ENCODE peak calls at places on chromosomes 4 and X, in ten cellular contexts. S, V, J, T, C, O, N, I, D and Z are unnamed samples.

GRCh38 chrX:13717697-13718483 is 16.5 kb downstream of the TRAPPC2 start:
- DNase-seq in S (peak; percentile 69), V (no peak), J (no peak), T (no peak), C (no peak), O (no peak), N (no peak), I (peak; percentile 76), D (no peak), Z (no peak)

GRCh38 chrX:74300869-74301268 is 3.1 kb upstream of the ZCCHC13 start:
- DNase-seq in S (no peak), V (no peak), J (no peak), T (no peak), C (no peak), O (no peak), N (no peak), I (no peak), D (no peak), Z (no peak)

GRCh38 chr4:128573781-128574508 is 235.6 kb upstream of the JADE1 start:
- DNase-seq in S (peak; percentile 87), V (no peak), J (peak; percentile 35), T (no peak), C (no peak), O (no peak), N (no peak), I (peak; percentile 79), D (no peak), Z (no peak)

GRCh38 chr4:80196259-80197131 is 808 bp upstream of the PRDM8 start:
- DNase-seq in S (no peak), V (no peak), J (peak; percentile 86), T (no peak), C (peak; percentile 24), O (no peak), N (no peak), I (no peak), D (no peak), Z (no peak)

GRCh38 chr4:68416591-68416990 is 30.7 kb upstream of the TMPRSS11E start:
- DNase-seq in S (no peak), V (no peak), J (no peak), T (no peak), C (no peak), O (no peak), N (no peak), I (no peak), D (no peak), Z (no peak)

GRCh38 chrX:46547857-46548256 is 2.6 kb upstream of the ZNF674 start:
- DNase-seq in S (peak; percentile 70), V (no peak), J (no peak), T (no peak), C (no peak), O (no peak), N (no peak), I (peak; percentile 78), D (no peak), Z (no peak)

GRCh38 chr4:18815779-18816173 is 794.2 kb upstream of the LCORL start:
- DNase-seq in S (no peak), V (no peak), J (no peak), T (no peak), C (no peak), O (no peak), N (no peak), I (peak; percentile 0), D (no peak), Z (no peak)

GRCh38 chr4:31045724-31046318 is 325.7 kb downstream of the PCDH7 start:
- DNase-seq in S (peak; percentile 45), V (no peak), J (peak; percentile 65), T (no peak), C (peak; percentile 4), O (peak; percentile 3), N (peak; percentile 56), I (peak; percentile 32), D (no peak), Z (no peak)

GRCh38 chr4:88158360-88159136 is at the start of gene ABCG2:
- DNase-seq in S (peak; percentile 44), V (peak; percentile 30), J (peak; percentile 85), T (peak; percentile 12), C (peak; percentile 31), O (peak; percentile 64), N (no peak), I (peak; percentile 59), D (no peak), Z (peak; percentile 24)

DNA sequence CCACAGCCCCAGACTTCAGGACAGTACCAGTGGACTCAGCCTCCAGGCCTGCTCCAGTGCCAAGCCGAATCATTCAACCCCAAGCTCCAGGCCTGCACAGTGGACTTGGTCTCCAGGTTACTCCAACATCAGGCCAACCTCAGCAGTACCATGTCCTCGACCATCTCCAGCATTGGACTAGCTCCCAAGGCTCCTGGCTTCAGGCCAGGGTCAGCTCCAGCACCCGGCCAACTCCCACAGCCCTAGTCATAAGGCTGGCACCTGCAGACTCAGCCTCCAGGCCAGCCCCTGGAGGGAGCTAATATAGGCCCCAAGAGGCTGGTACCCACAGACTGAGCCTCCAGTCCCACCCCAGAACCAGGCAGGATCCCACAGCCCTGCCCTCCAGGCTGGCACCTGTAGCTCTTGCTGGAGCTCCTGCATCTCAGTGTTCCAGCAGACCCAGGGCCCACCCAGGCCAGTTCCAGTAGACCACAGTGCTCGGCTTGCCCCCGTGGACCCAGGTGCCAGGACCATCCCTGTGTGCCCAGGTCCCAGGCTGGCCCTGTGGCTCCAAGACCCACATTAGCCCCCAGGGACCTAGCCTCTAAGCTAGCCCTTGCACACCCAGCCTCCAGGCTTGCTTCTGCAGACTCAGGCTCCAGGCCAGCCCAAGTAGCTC is 25.6 kb downstream of the ZMAT1 start:
- DNase-seq in S (no peak), V (no peak), J (no peak), T (no peak), C (no peak), O (no peak), N (no peak), I (no peak), D (no peak), Z (no peak)
- TF ChIP-seq CTCF in S (no peak), V (no peak), J (no peak), T (no peak), C (no peak), O (no peak), N (no peak), I (no peak), D (no peak), Z (no peak)

GRCh38 chr4:152937280-152937534 is 1.1 kb downstream of the FHDC1 start:
- DNase-seq in S (no peak), V (no peak), J (no peak), T (no peak), C (no peak), O (no peak), N (no peak), I (no peak), D (no peak), Z (peak; percentile 24)

GRCh38 chr4:152936446-152937279 is 540 bp downstream of the FHDC1 start:
- DNase-seq in S (no peak), V (peak; percentile 30), J (peak; percentile 91), T (no peak), C (peak; percentile 35), O (peak; percentile 59), N (peak; percentile 57), I (peak; percentile 21), D (no peak), Z (peak; percentile 41)

GRCh38 chr4:152937535-152938236 is 1.6 kb downstream of the FHDC1 start:
- DNase-seq in S (peak; percentile 35), V (peak; percentile 25), J (peak; percentile 43), T (no peak), C (peak; percentile 36), O (peak; percentile 57), N (peak; percentile 45), I (peak; percentile 40), D (no peak), Z (no peak)

GRCh38 chr4:152935138-152935537 is 985 bp upstream of the FHDC1 start:
- DNase-seq in S (no peak), V (no peak), J (peak; percentile 86), T (no peak), C (no peak), O (peak; percentile 25), N (peak; percentile 62), I (no peak), D (no peak), Z (peak; percentile 34)

GRCh38 chr4:152935661-152936445 is at the start of gene FHDC1:
- DNase-seq in S (no peak), V (peak; percentile 33), J (peak; percentile 93), T (no peak), C (peak; percentile 39), O (peak; percentile 79), N (peak; percentile 90), I (no peak), D (no peak), Z (peak; percentile 85)
- TF ChIP-seq CTCF in S (no peak), V (no peak), J (peak; percentile 18), T (no peak), C (no peak), O (no peak), N (no peak), I (no peak), D (no peak), Z (peak; percentile 9)

GRCh38 chr4:82201303-82201702 is 172.5 kb downstream of the HNRNPD start:
- DNase-seq in S (peak; percentile 29), V (no peak), J (no peak), T (no peak), C (no peak), O (no peak), N (peak; percentile 42), I (no peak), D (no peak), Z (no peak)
- TF ChIP-seq CTCF in S (no peak), V (no peak), J (no peak), T (no peak), C (no peak), O (no peak), N (no peak), I (no peak), D (no peak), Z (no peak)

DNA sequence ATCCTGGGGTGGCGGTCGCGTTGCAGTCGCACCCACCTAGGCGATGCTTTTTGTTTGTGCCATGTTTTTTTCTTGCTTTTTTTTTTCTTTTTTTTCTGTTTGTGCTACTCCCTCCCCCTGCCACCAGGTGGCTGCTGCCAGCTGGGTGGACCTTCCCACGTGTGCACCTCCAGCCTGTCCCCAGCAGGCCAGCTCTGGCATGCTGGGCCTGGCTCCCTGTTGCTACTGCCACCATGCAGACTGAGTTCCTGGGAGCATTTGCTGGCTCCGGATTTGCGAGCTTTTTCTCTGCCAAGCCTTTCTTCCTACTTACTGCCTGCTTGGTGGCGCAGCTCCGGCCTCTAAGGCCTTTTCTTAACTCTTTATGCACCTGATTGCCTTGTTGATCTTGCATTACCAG is 161.2 kb upstream of the WDFY3 start:
- DNase-seq in S (peak; percentile 22), V (peak; percentile 3), J (peak; percentile 81), T (no peak), C (peak; percentile 38), O (peak; percentile 23), N (no peak), I (peak; percentile 50), D (no peak), Z (no peak)
- TF ChIP-seq CTCF in S (peak; percentile 81), V (peak; percentile 68), J (peak; percentile 65), T (no peak), C (peak; percentile 87), O (peak; percentile 77), N (no peak), I (peak; percentile 62), D (peak; percentile 10), Z (peak; percentile 54)